ENCODE peak calls at places on chromosomes 2 and 18, in five cellular contexts. H is RKO; O is activated effector memory CD4-positive, alpha-beta T cell treated with anti-CD3 and anti-CD28 coated beads, Interleukin-2, amount 50 U/mL, for 16 hours; W is T-helper 1 cell; V is NCI-H748 treated with DMSO at 0.1 percent for 48 hours. G is an unnamed sample.

GRCh38 chr18:76708727-76709353 is 113.5 kb upstream of the ZNF236 start:
- DNase-seq in H (no peak), O (no peak), W (no peak), V (no peak), G (no peak)

GRCh38 chr2:129806317-129806716 is 173.1 kb upstream of the RAB6C start:
- DNase-seq in H (no peak), O (no peak), W (no peak), V (no peak), G (no peak)

GRCh38 chr2:3465328-3465727 is 54.0 kb downstream of the ADI1 start:
- DNase-seq in H (no peak), O (peak), W (no peak), V (no peak), G (no peak)

GRCh38 chr2:143513081-143513480 is 383.9 kb downstream of the ARHGAP15 start:
- DNase-seq in H (no peak), O (no peak), W (peak), V (no peak), G (no peak)

GRCh38 chr2:54699665-54700064 is 23.8 kb upstream of the EML6 start:
- DNase-seq in H (no peak), O (no peak), W (no peak), V (no peak), G (no peak)

GRCh38 chr2:242085941-242086621 is 216.6 kb downstream of the RTP5 start:
- DNase-seq in H (no peak), O (no peak), W (peak), V (no peak), G (no peak)

GRCh38 chr18:50816767-50817166 is 3.0 kb downstream of the MRO start:
- DNase-seq in H (no peak), O (no peak), W (no peak), V (no peak), G (no peak)

GRCh38 chr2:229660951-229661350 is 53.4 kb downstream of the DNER start:
- DNase-seq in H (peak), O (no peak), W (no peak), V (no peak), G (no peak)

GRCh38 chr2:77578354-77578753 is 56.2 kb upstream of the LRRTM4 start:
- DNase-seq in H (no peak), O (no peak), W (no peak), V (no peak), G (no peak)

GRCh38 chr18:33212363-33212762 is 228.2 kb downstream of the CCDC178 start:
- DNase-seq in H (no peak), O (no peak), W (no peak), V (peak), G (no peak)

GRCh38 chr2:135183822-135184221 is 131.7 kb downstream of the RAB3GAP1 start:
- DNase-seq in H (no peak), O (no peak), W (no peak), V (no peak), G (no peak)

GRCh38 chr2:99827296-99827999 is 314.9 kb downstream of the AFF3 start:
- DNase-seq in H (no peak), O (no peak), W (no peak), V (no peak), G (no peak)

GRCh38 chr2:7419814-7420213 is 502.6 kb downstream of the RNF144A start:
- DNase-seq in H (no peak), O (no peak), W (no peak), V (no peak), G (no peak)

G was measured in activated T-helper 9 cell treated with anti-CD3 and anti-CD28 coated beads, Interleukin-2, amount 50 U/mL, for 16 hours.